ENCODE peak calls at places on chromosomes 11 and 22, in six cellular contexts. L is trophoblast cell; R is IMR-90; V is CD4-positive, alpha-beta T cell; W is psoas muscle; Q is CD8-positive, alpha-beta T cell. T is an unnamed sample.

GRCh38 chr11:66934971-66935779 is 23.0 kb downstream of the PC start:
- DNase-seq in L (peak), W (no peak), R (peak), Q (no peak), V (no peak), T (no peak)

GRCh38 chr11:104668797-104669463 is 229.3 kb downstream of the CASP12 start:
- DNase-seq in V (no peak), R (peak), L (peak), Q (no peak), W (no peak), T (no peak)

GRCh38 chr11:125916683-125917337 is 12.5 kb downstream of the DDX25 start:
- DNase-seq in V (no peak), W (no peak), L (no peak), Q (no peak), R (no peak), T (no peak)

GRCh38 chr11:116563028-116563712 is 209.6 kb downstream of the BUD13 start:
- DNase-seq in Q (no peak), L (no peak), W (no peak), V (no peak), R (peak), T (no peak)

GRCh38 chr11:66915866-66916265 is 42.3 kb downstream of the PC start:
- DNase-seq in R (no peak), W (no peak), L (no peak), Q (no peak), V (no peak), T (no peak)

GRCh38 chr11:77205467-77206263 is 77.6 kb downstream of the MYO7A start:
- DNase-seq in R (no peak), Q (no peak), W (peak), L (no peak), V (no peak), T (no peak)

GRCh38 chr11:87315229-87315628 is 277.5 kb downstream of the TMEM135 start:
- DNase-seq in W (no peak), L (no peak), Q (no peak), R (no peak), V (no peak), T (no peak)

GRCh38 chr11:126824035-126824607 is 176.4 kb downstream of the KIRREL3 start:
- DNase-seq in R (no peak), L (no peak), Q (no peak), W (no peak), V (no peak), T (no peak)

GRCh38 chr22:17412232-17412631 is 43.0 kb downstream of the CECR2 start:
- DNase-seq in V (no peak), L (no peak), W (no peak), R (no peak), Q (no peak), T (peak)

GRCh38 chr11:40149721-40150120 is 1309.7 kb downstream of the LRRC4C start:
- DNase-seq in V (no peak), R (no peak), L (no peak), W (no peak), Q (no peak), T (no peak)

GRCh38 chr11:135033545-135033944 is 621.5 kb upstream of the B3GAT1 start:
- DNase-seq in L (no peak), W (no peak), Q (no peak), R (no peak), V (no peak), T (peak)

GRCh38 chr11:123694551-123694950 is 40.1 kb upstream of the SCN3B start:
- DNase-seq in V (no peak), R (no peak), Q (no peak), W (no peak), L (no peak), T (no peak)

DNA sequence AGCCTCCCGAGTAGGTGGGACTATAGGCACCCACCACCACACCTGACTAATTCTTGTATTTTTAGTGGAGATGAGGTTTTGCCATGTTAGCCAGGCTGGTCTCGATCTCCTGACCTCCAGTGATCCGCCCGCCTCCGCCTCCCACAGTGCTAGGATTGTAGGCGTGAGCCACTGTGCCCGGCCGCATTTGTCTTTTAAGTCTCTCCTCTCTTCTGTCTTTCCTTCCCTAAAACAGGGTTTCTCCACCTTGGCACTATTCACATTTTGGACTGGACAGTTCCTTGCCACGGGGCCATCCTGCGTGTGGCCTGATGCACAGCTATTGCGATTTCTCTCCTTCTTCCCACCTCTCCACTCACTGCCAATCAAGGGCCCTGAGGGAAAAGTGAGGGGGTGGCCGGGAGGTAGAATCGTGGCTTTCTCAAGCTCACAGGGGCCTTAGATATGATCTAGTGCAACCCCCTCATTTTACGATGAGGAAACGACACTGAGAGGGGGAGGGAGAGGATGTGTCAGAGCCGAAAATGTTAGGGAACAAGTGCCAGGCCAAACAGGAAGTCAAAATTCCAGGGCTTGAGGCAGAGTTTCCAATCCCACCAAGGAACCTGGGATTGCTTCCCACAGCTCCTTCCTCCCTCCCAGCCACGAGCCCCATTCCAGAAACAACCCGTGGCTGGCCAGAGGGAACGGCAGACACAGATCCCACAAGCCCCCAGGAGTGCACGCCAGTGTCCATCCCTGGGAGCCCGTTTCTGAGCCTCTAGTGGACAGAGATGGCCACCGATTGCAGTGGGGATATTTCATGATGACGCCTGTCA is 21.2 kb downstream of the SCGB1A1 start:
- DNase-seq in V (no peak), W (peak), R (peak), Q (no peak), L (no peak), T (peak)
- H3K27ac ChIP-seq in V (no peak), W (peak), R (peak), Q (no peak), L (no peak), T (peak)

DNA sequence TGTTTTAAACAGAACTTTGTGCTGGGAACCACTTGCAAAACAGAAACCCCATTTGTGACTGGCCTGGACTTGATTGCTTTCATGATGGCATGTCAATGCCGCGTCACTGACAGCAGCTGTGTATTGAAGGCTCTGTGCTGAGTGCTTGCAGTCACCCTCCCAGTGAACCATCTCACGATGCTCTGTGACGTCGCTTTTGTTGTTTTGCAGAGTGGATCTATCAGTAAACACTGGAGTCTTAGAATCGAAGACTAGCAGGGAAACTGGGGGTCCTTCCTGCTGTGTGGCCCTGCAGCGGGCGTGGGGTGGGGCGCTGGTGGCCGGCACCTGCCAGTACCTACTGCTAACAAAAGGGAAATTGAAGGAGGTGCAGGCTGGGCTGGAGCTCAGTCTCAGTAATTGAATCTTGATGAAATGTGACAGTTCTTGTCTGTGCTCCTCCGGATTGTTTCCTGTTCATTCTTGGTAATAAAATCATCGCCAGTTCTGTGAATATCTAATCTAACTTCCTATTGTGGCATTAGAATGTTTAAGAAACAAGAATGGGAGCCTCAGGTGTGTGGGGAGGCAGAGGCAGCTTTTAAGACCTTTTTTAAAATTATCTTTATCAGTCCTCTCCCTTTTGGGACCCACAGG is 50.5 kb upstream of the PARVG start:
- DNase-seq in L (no peak), V (no peak), R (peak), Q (no peak), W (no peak), T (no peak)
- H3K27ac ChIP-seq in L (no peak), V (no peak), R (no peak), Q (no peak), W (no peak), T (peak)

GRCh38 chr11:44737686-44738085 is 10.9 kb downstream of the TSPAN18 start:
- DNase-seq in R (no peak), L (no peak), Q (no peak), V (no peak), W (no peak), T (no peak)
- H3K27ac ChIP-seq in R (no peak), L (no peak), Q (no peak), V (no peak), W (no peak), T (no peak)

GRCh38 chr11:28104425-28104824 is 3.5 kb downstream of the KIF18A start:
- DNase-seq in W (no peak), Q (no peak), R (no peak), V (no peak), L (no peak), T (no peak)
- H3K27ac ChIP-seq in W (no peak), Q (no peak), R (no peak), V (no peak), L (no peak), T (no peak)

GRCh38 chr11:2400761-2401435 is 348 bp downstream of the TSSC4 start:
- DNase-seq in Q (no peak), L (no peak), W (no peak), V (no peak), R (no peak), T (no peak)
- H3K27ac ChIP-seq in Q (peak), L (peak), W (peak), V (peak), R (peak), T (peak)

GRCh38 chr11:12269104-12269441 is 108.3 kb upstream of the PARVA start:
- DNase-seq in V (no peak), Q (no peak), W (no peak), L (peak), R (peak), T (no peak)
- H3K27ac ChIP-seq in V (no peak), Q (no peak), W (no peak), L (peak), R (peak), T (no peak)

DNA sequence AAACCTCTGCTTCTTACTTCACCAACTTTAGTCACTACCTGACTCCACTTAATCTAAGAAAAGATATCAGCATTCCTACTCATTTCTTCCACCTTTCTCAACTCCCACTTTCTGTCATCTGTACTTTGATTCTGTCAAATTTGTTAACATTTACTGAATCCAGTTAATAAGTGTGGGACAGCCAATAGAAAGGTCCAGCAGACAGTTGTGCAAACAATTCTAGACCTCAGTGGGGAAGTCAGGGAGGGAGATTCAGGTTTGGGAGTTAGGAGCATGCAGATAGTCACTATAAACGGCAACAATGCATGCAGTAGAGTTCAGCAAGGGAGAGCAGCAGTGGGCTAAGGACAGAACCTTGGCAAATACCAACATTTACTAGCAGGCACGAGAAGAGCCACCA is 4.1 kb downstream of the FBXO3 start:
- DNase-seq in Q (no peak), W (no peak), L (no peak), V (no peak), R (no peak), T (no peak)
- H3K27ac ChIP-seq in Q (no peak), W (no peak), L (no peak), V (no peak), R (no peak), T (no peak)

DNA sequence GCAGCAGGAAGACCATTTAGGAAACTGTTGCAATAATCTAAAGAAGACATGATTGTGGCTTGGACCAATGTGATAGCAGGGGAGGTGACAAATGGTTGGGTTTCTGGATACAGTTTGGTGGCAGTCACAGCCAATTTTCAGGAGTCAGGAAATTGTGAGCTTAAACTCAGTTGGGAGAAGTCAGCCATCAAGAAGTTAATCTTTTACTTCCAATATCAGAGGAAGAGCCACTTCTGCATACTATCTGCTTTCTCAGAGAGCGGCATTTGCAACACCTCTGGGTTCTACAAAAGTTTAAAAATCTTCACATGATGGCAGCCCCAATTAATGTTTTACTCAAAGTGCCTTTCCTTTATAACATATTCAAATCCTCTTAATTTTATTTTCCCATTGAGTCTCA is 33.7 kb upstream of the PDE3B start:
- DNase-seq in R (no peak), L (no peak), W (no peak), V (no peak), Q (no peak), T (no peak)
- H3K27ac ChIP-seq in R (no peak), L (no peak), W (no peak), V (no peak), Q (no peak), T (no peak)